ENCODE peak calls at places on chromosomes 7 and 10, in five cellular contexts. R is dorsolateral prefrontal cortex, M is BJ, J is RWPE1, N is lower lobe of right lung. E is an unnamed sample.

GRCh38 chr7:73734619-73735525 is 3.7 kb downstream of the ABHD11 start:
- DNase-seq in R (no peak), M (peak; percentile 52), J (peak; percentile 84), N (peak; percentile 91), E (no peak)

GRCh38 chr10:46308113-46308415 is 21.3 kb downstream of the ANTXRL start:
- DNase-seq in R (no peak), M (no peak), J (no peak), N (no peak), E (no peak)

GRCh38 chr7:132491546-132491945 is 84.7 kb downstream of the PLXNA4 start:
- DNase-seq in R (no peak), M (no peak), J (no peak), N (no peak), E (no peak)

GRCh38 chr7:2166625-2167280 is 66.0 kb downstream of the MAD1L1 start:
- DNase-seq in R (peak; percentile 77), M (no peak), J (no peak), N (no peak), E (no peak)

GRCh38 chr10:109978481-109978880 is 29.3 kb upstream of the ADD3 start:
- DNase-seq in R (no peak), M (no peak), J (peak; percentile 23), N (no peak), E (no peak)

GRCh38 chr7:14191686-14192098 is 202.2 kb upstream of the ETV1 start:
- DNase-seq in R (no peak), M (no peak), J (peak; percentile 30), N (no peak), E (no peak)

GRCh38 chr10:86402283-86402931 is 35.8 kb upstream of the GRID1 start:
- DNase-seq in R (peak; percentile 60), M (peak; percentile 17), J (no peak), N (no peak), E (no peak)

GRCh38 chr10:132520147-132520811 is 17.3 kb upstream of the INPP5A start:
- DNase-seq in R (peak; percentile 23), M (peak; percentile 85), J (no peak), N (peak; percentile 43), E (no peak)

GRCh38 chr7:6489612-6490011 is 41.9 kb upstream of the DAGLB start:
- DNase-seq in R (no peak), M (no peak), J (no peak), N (no peak), E (no peak)

GRCh38 chr10:22618081-22618785 is 96.1 kb downstream of the PIP4K2A start:
- DNase-seq in R (no peak), M (no peak), J (no peak), N (no peak), E (no peak)

GRCh38 chr10:86851329-86852207 is 95.1 kb downstream of the BMPR1A start:
- DNase-seq in R (no peak), M (peak; percentile 47), J (no peak), N (no peak), E (no peak)

GRCh38 chr7:130143986-130144618 is 61.1 kb downstream of the TMEM209 start:
- DNase-seq in R (no peak), M (no peak), J (no peak), N (no peak), E (no peak)

GRCh38 chr7:36967387-36967786 is 243.1 kb upstream of the AOAH start:
- DNase-seq in R (no peak), M (no peak), J (peak; percentile 61), N (no peak), E (no peak)
- TF ChIP-seq CTCF in R (peak; percentile 85), M (peak; percentile 83), J (peak; percentile 82), N (peak; percentile 86), E (peak; percentile 74)

GRCh38 chr10:127577376-127577775 is 28.3 kb downstream of the NPS start:
- DNase-seq in R (no peak), M (no peak), J (no peak), N (no peak), E (no peak)
- TF ChIP-seq CTCF in R (peak; percentile 65), M (no peak), J (no peak), N (no peak), E (peak; percentile 11)

DNA sequence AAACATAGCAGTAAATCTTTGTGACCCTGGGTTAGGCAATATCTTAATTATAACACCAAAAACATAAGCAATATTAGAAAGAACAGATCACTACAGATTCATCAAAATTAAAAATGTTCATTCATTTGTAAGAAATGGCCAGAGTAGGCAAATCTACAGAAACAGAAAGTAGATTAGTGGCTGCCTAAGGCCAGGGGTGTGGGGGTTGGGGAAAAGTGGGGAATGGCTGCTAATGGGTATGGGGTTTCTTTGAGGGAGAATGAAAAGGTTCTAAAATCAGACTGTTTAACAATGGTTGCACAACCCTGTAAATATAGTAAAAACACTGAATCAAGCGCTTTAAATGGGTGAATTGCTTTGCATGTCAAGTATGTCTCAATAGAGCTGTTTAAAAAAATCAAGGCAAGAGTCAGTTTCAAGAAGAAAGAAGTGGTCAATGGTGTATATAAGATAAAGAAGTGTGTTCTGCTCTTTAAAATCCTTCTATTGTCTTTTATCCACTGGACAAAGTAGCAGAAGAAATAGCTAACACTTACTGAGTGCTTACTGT is 42.6 kb downstream of the CDK6 start:
- DNase-seq in R (no peak), M (no peak), J (no peak), N (no peak), E (no peak)
- TF ChIP-seq CTCF in R (no peak), M (no peak), J (no peak), N (no peak), E (no peak)

GRCh38 chr10:106278385-106278784 is 886.1 kb downstream of the SORCS1 start:
- DNase-seq in R (no peak), M (no peak), J (no peak), N (no peak), E (no peak)
- TF ChIP-seq CTCF in R (no peak), M (peak; percentile 16), J (no peak), N (no peak), E (no peak)

GRCh38 chr10:131244836-131245235 is 66.7 kb downstream of the TCERG1L start:
- DNase-seq in R (no peak), M (no peak), J (no peak), N (no peak), E (no peak)

GRCh38 chr10:131240691-131241090 is 70.8 kb downstream of the TCERG1L start:
- DNase-seq in R (no peak), M (no peak), J (no peak), N (no peak), E (no peak)

GRCh38 chr10:131239926-131240325 is 71.6 kb downstream of the TCERG1L start:
- DNase-seq in R (no peak), M (no peak), J (no peak), N (no peak), E (no peak)

GRCh38 chr10:131243076-131243475 is 68.4 kb downstream of the TCERG1L start:
- DNase-seq in R (peak; percentile 12), M (no peak), J (no peak), N (no peak), E (no peak)

GRCh38 chr10:131242007-131242406 is 69.5 kb downstream of the TCERG1L start:
- DNase-seq in R (no peak), M (no peak), J (no peak), N (peak; percentile 45), E (peak; percentile 86)
- TF ChIP-seq CTCF in R (peak; percentile 32), M (no peak), J (no peak), N (no peak), E (peak; percentile 60)

GRCh38 chr7:24881622-24882021 is 98.4 kb downstream of the OSBPL3 start:
- DNase-seq in R (no peak), M (no peak), J (no peak), N (no peak), E (no peak)
- TF ChIP-seq CTCF in R (no peak), M (no peak), J (no peak), N (no peak), E (no peak)

DNA sequence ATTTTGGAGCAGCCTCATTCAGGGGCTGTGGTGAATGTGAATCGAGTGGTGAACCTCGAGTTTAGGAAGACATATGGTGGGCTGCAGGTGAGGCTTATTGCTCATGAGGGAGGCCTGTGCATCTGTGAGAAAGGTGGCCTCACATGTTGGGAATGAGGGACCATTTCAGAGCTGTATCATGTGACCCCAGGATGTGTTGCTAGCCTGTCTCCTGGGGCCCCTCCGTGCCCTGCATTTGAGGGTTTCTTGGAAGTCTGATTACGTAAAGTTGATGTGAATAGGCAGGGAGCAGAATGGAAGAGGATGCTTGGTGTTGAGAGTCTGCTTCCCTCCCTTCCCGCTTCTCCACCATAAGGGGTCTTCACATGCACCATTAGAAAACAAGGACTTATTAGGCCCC is 569.1 kb downstream of the LRMDA start:
- DNase-seq in R (no peak), M (no peak), J (no peak), N (no peak), E (no peak)
- TF ChIP-seq CTCF in R (no peak), M (no peak), J (no peak), N (no peak), E (no peak)

GRCh38 chr7:35037211-35037525 is at the start of gene DPY19L1:
- DNase-seq in R (no peak), M (no peak), J (no peak), N (no peak), E (no peak)

GRCh38 chr7:35038340-35038738 is 1.1 kb upstream of the DPY19L1 start:
- DNase-seq in R (no peak), M (no peak), J (no peak), N (no peak), E (no peak)

GRCh38 chr7:35036361-35037171 is 719 bp downstream of the DPY19L1 start:
- DNase-seq in R (peak; percentile 56), M (no peak), J (peak; percentile 53), N (peak; percentile 76), E (peak; percentile 43)

GRCh38 chr7:35037526-35038339 is 448 bp upstream of the DPY19L1 start:
- DNase-seq in R (peak; percentile 95), M (peak; percentile 55), J (peak; percentile 90), N (peak; percentile 97), E (peak; percentile 94)

DNA sequence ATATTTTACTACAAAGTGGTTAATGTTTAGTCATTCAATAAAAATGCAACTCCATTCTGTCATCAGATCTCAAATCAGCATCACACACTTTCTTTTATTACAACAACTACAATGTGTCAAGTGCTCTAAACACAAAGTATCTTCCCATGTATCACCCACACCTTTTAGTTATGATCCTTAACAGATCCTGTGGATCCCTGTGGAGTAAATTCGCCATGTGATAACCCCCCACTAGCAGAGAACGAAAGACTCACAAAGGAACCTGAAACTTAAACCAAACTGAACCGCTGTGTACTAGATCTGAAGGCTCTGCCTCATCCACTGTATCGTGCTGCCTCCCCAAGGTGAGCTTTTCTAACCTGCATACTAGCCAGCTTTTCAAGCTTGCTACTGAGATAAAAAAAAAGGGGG is 1.8 kb downstream of the DPY19L1 start:
- DNase-seq in R (no peak), M (no peak), J (peak; percentile 39), N (no peak), E (no peak)
- TF ChIP-seq CTCF in R (peak; percentile 10), M (no peak), J (peak; percentile 39), N (no peak), E (no peak)

DNA sequence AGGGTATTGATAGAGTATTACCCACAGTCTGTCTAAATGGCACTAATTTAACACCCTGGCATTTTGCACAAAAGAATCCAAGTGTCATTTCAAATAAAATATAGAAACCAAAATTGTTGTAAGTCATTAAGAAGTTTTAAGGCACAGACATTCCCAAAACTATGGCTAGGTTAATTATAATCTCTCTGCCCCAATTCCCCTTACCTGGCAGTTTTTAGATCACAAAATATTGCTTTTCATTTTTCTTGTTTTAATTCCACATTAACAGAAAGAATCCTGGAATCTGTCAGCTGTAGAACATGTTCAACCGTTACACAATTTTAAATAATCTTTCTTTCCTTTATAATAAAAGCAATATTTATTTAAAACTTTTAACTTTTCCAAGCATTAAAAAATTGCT is 56.1 kb upstream of the PALS2 start:
- DNase-seq in R (no peak), M (no peak), J (no peak), N (no peak), E (no peak)
- TF ChIP-seq CTCF in R (no peak), M (no peak), J (no peak), N (no peak), E (no peak)